ENCODE peak calls at places on chromosome 1, in seven cellular contexts. One of them, this sample, is unnamed.

GRCh38 chr1:214427871-214428277 is 123.5 kb downstream of the PTPN14 start:
- DNase-seq in NCI-H1092: no peak
- DNase-seq in stimulated activated CD4-positive, alpha-beta T cell treated with anti-CD3 and anti-CD28 coated beads, Interleukin-12 subunit alpha, Interleukin-12 subunit beta, amount 100 ng/mL, for 4 hours: peak
- DNase-seq in amniotic stem cell: no peak
- DNase-seq in Ammon's horn: no peak
- DNase-seq in Caki2: peak
- DNase-seq in COR-L47: no peak
- DNase-seq in this sample: peak

GRCh38 chr1:42429623-42430022 is 26.2 kb downstream of the ZMYND12 start:
- DNase-seq in Caki2: no peak
- DNase-seq in stimulated activated CD4-positive, alpha-beta T cell treated with anti-CD3 and anti-CD28 coated beads, Interleukin-12 subunit alpha, Interleukin-12 subunit beta, amount 100 ng/mL, for 4 hours: no peak
- DNase-seq in Ammon's horn: no peak
- DNase-seq in NCI-H1092: no peak
- DNase-seq in amniotic stem cell: no peak
- DNase-seq in COR-L47: no peak
- DNase-seq in this sample: no peak

GRCh38 chr1:204837440-204838084 is 33.1 kb upstream of the NFASC start:
- DNase-seq in amniotic stem cell: peak
- DNase-seq in COR-L47: no peak
- DNase-seq in NCI-H1092: no peak
- DNase-seq in stimulated activated CD4-positive, alpha-beta T cell treated with anti-CD3 and anti-CD28 coated beads, Interleukin-12 subunit alpha, Interleukin-12 subunit beta, amount 100 ng/mL, for 4 hours: peak
- DNase-seq in Ammon's horn: peak
- DNase-seq in Caki2: peak
- DNase-seq in this sample: no peak

GRCh38 chr1:113185463-113186104 is 112.6 kb downstream of the LRIG2 start:
- DNase-seq in NCI-H1092: no peak
- DNase-seq in Caki2: no peak
- DNase-seq in COR-L47: no peak
- DNase-seq in Ammon's horn: no peak
- DNase-seq in amniotic stem cell: no peak
- DNase-seq in stimulated activated CD4-positive, alpha-beta T cell treated with anti-CD3 and anti-CD28 coated beads, Interleukin-12 subunit alpha, Interleukin-12 subunit beta, amount 100 ng/mL, for 4 hours: no peak
- DNase-seq in this sample: no peak

GRCh38 chr1:205858141-205858961 is 8.4 kb upstream of the PM20D1 start:
- DNase-seq in Ammon's horn: no peak
- DNase-seq in NCI-H1092: no peak
- DNase-seq in Caki2: no peak
- DNase-seq in COR-L47: no peak
- DNase-seq in amniotic stem cell: no peak
- DNase-seq in stimulated activated CD4-positive, alpha-beta T cell treated with anti-CD3 and anti-CD28 coated beads, Interleukin-12 subunit alpha, Interleukin-12 subunit beta, amount 100 ng/mL, for 4 hours: no peak
- DNase-seq in this sample: no peak

GRCh38 chr1:44650159-44650831 is 24.0 kb downstream of the TMEM53 start:
- DNase-seq in Caki2: no peak
- DNase-seq in amniotic stem cell: no peak
- DNase-seq in COR-L47: no peak
- DNase-seq in stimulated activated CD4-positive, alpha-beta T cell treated with anti-CD3 and anti-CD28 coated beads, Interleukin-12 subunit alpha, Interleukin-12 subunit beta, amount 100 ng/mL, for 4 hours: no peak
- DNase-seq in Ammon's horn: peak
- DNase-seq in NCI-H1092: peak
- DNase-seq in this sample: no peak

GRCh38 chr1:78171736-78172590 is 126.2 kb downstream of the GIPC2 start:
- DNase-seq in amniotic stem cell: peak
- DNase-seq in Caki2: no peak
- DNase-seq in NCI-H1092: no peak
- DNase-seq in stimulated activated CD4-positive, alpha-beta T cell treated with anti-CD3 and anti-CD28 coated beads, Interleukin-12 subunit alpha, Interleukin-12 subunit beta, amount 100 ng/mL, for 4 hours: no peak
- DNase-seq in COR-L47: no peak
- DNase-seq in Ammon's horn: no peak
- DNase-seq in this sample: no peak

GRCh38 chr1:9529190-9529589 is 10.1 kb upstream of the SLC25A33 start:
- DNase-seq in NCI-H1092: no peak
- DNase-seq in amniotic stem cell: no peak
- DNase-seq in Ammon's horn: peak
- DNase-seq in Caki2: no peak
- DNase-seq in COR-L47: no peak
- DNase-seq in stimulated activated CD4-positive, alpha-beta T cell treated with anti-CD3 and anti-CD28 coated beads, Interleukin-12 subunit alpha, Interleukin-12 subunit beta, amount 100 ng/mL, for 4 hours: no peak
- DNase-seq in this sample: no peak

GRCh38 chr1:56310945-56311344 is 268.4 kb downstream of the PLPP3 start:
- DNase-seq in stimulated activated CD4-positive, alpha-beta T cell treated with anti-CD3 and anti-CD28 coated beads, Interleukin-12 subunit alpha, Interleukin-12 subunit beta, amount 100 ng/mL, for 4 hours: no peak
- DNase-seq in amniotic stem cell: no peak
- DNase-seq in Caki2: no peak
- DNase-seq in Ammon's horn: no peak
- DNase-seq in COR-L47: no peak
- DNase-seq in NCI-H1092: no peak
- DNase-seq in this sample: no peak

GRCh38 chr1:182786223-182787001 is 3.2 kb upstream of the NPL start:
- DNase-seq in Caki2: peak
- DNase-seq in NCI-H1092: peak
- DNase-seq in stimulated activated CD4-positive, alpha-beta T cell treated with anti-CD3 and anti-CD28 coated beads, Interleukin-12 subunit alpha, Interleukin-12 subunit beta, amount 100 ng/mL, for 4 hours: peak
- DNase-seq in Ammon's horn: peak
- DNase-seq in COR-L47: peak
- DNase-seq in amniotic stem cell: peak
- DNase-seq in this sample: no peak

GRCh38 chr1:167860231-167860923 is 53.6 kb downstream of the ADCY10 start:
- DNase-seq in amniotic stem cell: no peak
- DNase-seq in Caki2: no peak
- DNase-seq in stimulated activated CD4-positive, alpha-beta T cell treated with anti-CD3 and anti-CD28 coated beads, Interleukin-12 subunit alpha, Interleukin-12 subunit beta, amount 100 ng/mL, for 4 hours: no peak
- DNase-seq in COR-L47: no peak
- DNase-seq in Ammon's horn: no peak
- DNase-seq in NCI-H1092: no peak
- DNase-seq in this sample: no peak

GRCh38 chr1:33429846-33430750 is 797 bp downstream of the PHC2 start:
- DNase-seq in Caki2: peak
- DNase-seq in NCI-H1092: no peak
- DNase-seq in amniotic stem cell: no peak
- DNase-seq in COR-L47: peak
- DNase-seq in Ammon's horn: peak
- DNase-seq in stimulated activated CD4-positive, alpha-beta T cell treated with anti-CD3 and anti-CD28 coated beads, Interleukin-12 subunit alpha, Interleukin-12 subunit beta, amount 100 ng/mL, for 4 hours: peak
- DNase-seq in this sample: no peak

GRCh38 chr1:151846062-151846568 is 6.5 kb upstream of the C2CD4D start:
- DNase-seq in stimulated activated CD4-positive, alpha-beta T cell treated with anti-CD3 and anti-CD28 coated beads, Interleukin-12 subunit alpha, Interleukin-12 subunit beta, amount 100 ng/mL, for 4 hours: no peak
- DNase-seq in NCI-H1092: no peak
- DNase-seq in Caki2: peak
- DNase-seq in COR-L47: no peak
- DNase-seq in amniotic stem cell: no peak
- DNase-seq in Ammon's horn: no peak
- DNase-seq in this sample: no peak

GRCh38 chr1:206867261-206867660 is 1.8 kb downstream of the IL20 start:
- DNase-seq in COR-L47: no peak
- DNase-seq in Ammon's horn: no peak
- DNase-seq in amniotic stem cell: no peak
- DNase-seq in stimulated activated CD4-positive, alpha-beta T cell treated with anti-CD3 and anti-CD28 coated beads, Interleukin-12 subunit alpha, Interleukin-12 subunit beta, amount 100 ng/mL, for 4 hours: no peak
- DNase-seq in Caki2: no peak
- DNase-seq in NCI-H1092: no peak
- DNase-seq in this sample: no peak

GRCh38 chr1:26690576-26691031 is 5.2 kb upstream of the ARID1A start:
- DNase-seq in NCI-H1092: no peak
- DNase-seq in stimulated activated CD4-positive, alpha-beta T cell treated with anti-CD3 and anti-CD28 coated beads, Interleukin-12 subunit alpha, Interleukin-12 subunit beta, amount 100 ng/mL, for 4 hours: no peak
- DNase-seq in Caki2: no peak
- DNase-seq in amniotic stem cell: no peak
- DNase-seq in COR-L47: no peak
- DNase-seq in Ammon's horn: no peak
- DNase-seq in this sample: no peak

GRCh38 chr1:60897003-60897402 is 185.4 kb upstream of the NFIA start:
- DNase-seq in Ammon's horn: peak
- DNase-seq in Caki2: no peak
- DNase-seq in COR-L47: no peak
- DNase-seq in stimulated activated CD4-positive, alpha-beta T cell treated with anti-CD3 and anti-CD28 coated beads, Interleukin-12 subunit alpha, Interleukin-12 subunit beta, amount 100 ng/mL, for 4 hours: no peak
- DNase-seq in NCI-H1092: no peak
- DNase-seq in amniotic stem cell: no peak
- DNase-seq in this sample: no peak

GRCh38 chr1:226563666-226564065 is 15.1 kb downstream of the STUM start:
- DNase-seq in NCI-H1092: no peak
- DNase-seq in Ammon's horn: no peak
- DNase-seq in Caki2: no peak
- DNase-seq in amniotic stem cell: no peak
- DNase-seq in COR-L47: no peak
- DNase-seq in stimulated activated CD4-positive, alpha-beta T cell treated with anti-CD3 and anti-CD28 coated beads, Interleukin-12 subunit alpha, Interleukin-12 subunit beta, amount 100 ng/mL, for 4 hours: no peak
- DNase-seq in this sample: no peak

GRCh38 chr1:51926171-51926812 is 47.8 kb upstream of the NRDC start:
- DNase-seq in NCI-H1092: no peak
- DNase-seq in Ammon's horn: no peak
- DNase-seq in stimulated activated CD4-positive, alpha-beta T cell treated with anti-CD3 and anti-CD28 coated beads, Interleukin-12 subunit alpha, Interleukin-12 subunit beta, amount 100 ng/mL, for 4 hours: no peak
- DNase-seq in COR-L47: no peak
- DNase-seq in Caki2: no peak
- DNase-seq in amniotic stem cell: no peak
- DNase-seq in this sample: no peak

GRCh38 chr1:38026592-38027200 is 14.2 kb downstream of the UTP11 start:
- DNase-seq in stimulated activated CD4-positive, alpha-beta T cell treated with anti-CD3 and anti-CD28 coated beads, Interleukin-12 subunit alpha, Interleukin-12 subunit beta, amount 100 ng/mL, for 4 hours: peak
- DNase-seq in amniotic stem cell: no peak
- DNase-seq in Caki2: peak
- DNase-seq in Ammon's horn: peak
- DNase-seq in NCI-H1092: peak
- DNase-seq in COR-L47: no peak
- DNase-seq in this sample: no peak

GRCh38 chr1:36276688-36277087 is 29.5 kb upstream of the SH3D21 start:
- DNase-seq in Ammon's horn: no peak
- DNase-seq in amniotic stem cell: no peak
- DNase-seq in stimulated activated CD4-positive, alpha-beta T cell treated with anti-CD3 and anti-CD28 coated beads, Interleukin-12 subunit alpha, Interleukin-12 subunit beta, amount 100 ng/mL, for 4 hours: no peak
- DNase-seq in NCI-H1092: no peak
- DNase-seq in Caki2: no peak
- DNase-seq in COR-L47: no peak
- DNase-seq in this sample: no peak

GRCh38 chr1:159179906-159180305 is 8.5 kb downstream of the CADM3 start:
- DNase-seq in COR-L47: no peak
- DNase-seq in amniotic stem cell: no peak
- DNase-seq in Ammon's horn: no peak
- DNase-seq in Caki2: no peak
- DNase-seq in NCI-H1092: no peak
- DNase-seq in stimulated activated CD4-positive, alpha-beta T cell treated with anti-CD3 and anti-CD28 coated beads, Interleukin-12 subunit alpha, Interleukin-12 subunit beta, amount 100 ng/mL, for 4 hours: no peak
- DNase-seq in this sample: no peak

This sample was measured in epithelial cell of proximal tubule.